ENCODE peak calls at places on chromosomes 6 and 20, in eight cellular contexts. One of them, this sample, is unnamed.

GRCh38 chr20:4167261-4168004 is 152.1 kb upstream of the RNF24 start:
- DNase-seq in left lung: no peak
- DNase-seq in EH: no peak
- DNase-seq in ELR: no peak
- DNase-seq in Calu3: peak
- DNase-seq in GM13976: no peak
- DNase-seq in effector CD4-positive, alpha-beta T cell: no peak
- DNase-seq in AG09309: no peak
- DNase-seq in this sample: no peak

GRCh38 chr6:34657037-34657306 is 39.6 kb downstream of the ILRUN start:
- DNase-seq in left lung: no peak
- DNase-seq in Calu3: no peak
- DNase-seq in EH: peak
- DNase-seq in ELR: no peak
- DNase-seq in AG09309: no peak
- DNase-seq in GM13976: no peak
- DNase-seq in effector CD4-positive, alpha-beta T cell: no peak
- DNase-seq in this sample: no peak

GRCh38 chr20:33339515-33340058 is 56.6 kb downstream of the BPIFB1 start:
- DNase-seq in ELR: no peak
- DNase-seq in GM13976: no peak
- DNase-seq in Calu3: no peak
- DNase-seq in AG09309: no peak
- DNase-seq in effector CD4-positive, alpha-beta T cell: no peak
- DNase-seq in EH: no peak
- DNase-seq in left lung: no peak
- DNase-seq in this sample: no peak

GRCh38 chr6:149963212-149963461 is 606 bp upstream of the ULBP1 start:
- DNase-seq in GM13976: peak
- DNase-seq in ELR: peak
- DNase-seq in effector CD4-positive, alpha-beta T cell: no peak
- DNase-seq in EH: peak
- DNase-seq in Calu3: peak
- DNase-seq in AG09309: no peak
- DNase-seq in left lung: no peak
- DNase-seq in this sample: no peak

GRCh38 chr20:19460386-19460785 is 247.9 kb downstream of the SLC24A3 start:
- DNase-seq in Calu3: no peak
- DNase-seq in EH: peak
- DNase-seq in GM13976: no peak
- DNase-seq in effector CD4-positive, alpha-beta T cell: no peak
- DNase-seq in ELR: peak
- DNase-seq in AG09309: peak
- DNase-seq in left lung: no peak
- DNase-seq in this sample: no peak

GRCh38 chr6:145929037-145929633 is 35.0 kb downstream of the SHPRH start:
- DNase-seq in left lung: no peak
- DNase-seq in GM13976: peak
- DNase-seq in Calu3: no peak
- DNase-seq in AG09309: peak
- DNase-seq in effector CD4-positive, alpha-beta T cell: no peak
- DNase-seq in ELR: peak
- DNase-seq in EH: peak
- DNase-seq in this sample: no peak

GRCh38 chr6:3009930-3010329 is 10.2 kb downstream of the NQO2 start:
- DNase-seq in left lung: no peak
- DNase-seq in effector CD4-positive, alpha-beta T cell: no peak
- DNase-seq in GM13976: no peak
- DNase-seq in ELR: no peak
- DNase-seq in AG09309: no peak
- DNase-seq in Calu3: no peak
- DNase-seq in EH: no peak
- DNase-seq in this sample: no peak

GRCh38 chr20:20214757-20215275 is 153.1 kb upstream of the INSM1 start:
- DNase-seq in GM13976: no peak
- DNase-seq in EH: no peak
- DNase-seq in Calu3: no peak
- DNase-seq in AG09309: no peak
- DNase-seq in effector CD4-positive, alpha-beta T cell: no peak
- DNase-seq in left lung: no peak
- DNase-seq in ELR: no peak
- DNase-seq in this sample: no peak

GRCh38 chr6:16625319-16626240 is 135.7 kb downstream of the ATXN1 start:
- DNase-seq in ELR: peak
- DNase-seq in EH: peak
- DNase-seq in AG09309: no peak
- DNase-seq in GM13976: no peak
- DNase-seq in left lung: no peak
- DNase-seq in effector CD4-positive, alpha-beta T cell: no peak
- DNase-seq in Calu3: no peak
- DNase-seq in this sample: no peak

GRCh38 chr6:67916389-67916788 is 718.7 kb upstream of the ADGRB3 start:
- DNase-seq in GM13976: no peak
- DNase-seq in effector CD4-positive, alpha-beta T cell: no peak
- DNase-seq in left lung: no peak
- DNase-seq in AG09309: peak
- DNase-seq in ELR: no peak
- DNase-seq in EH: no peak
- DNase-seq in Calu3: no peak
- DNase-seq in this sample: no peak

GRCh38 chr20:37238426-37238825 is 23.2 kb downstream of the GHRH start:
- DNase-seq in effector CD4-positive, alpha-beta T cell: no peak
- DNase-seq in ELR: no peak
- DNase-seq in GM13976: no peak
- DNase-seq in EH: no peak
- DNase-seq in AG09309: no peak
- DNase-seq in Calu3: no peak
- DNase-seq in left lung: no peak
- DNase-seq in this sample: no peak

GRCh38 chr6:116210750-116211425 is 43.0 kb downstream of the TSPYL4 start:
- DNase-seq in GM13976: no peak
- DNase-seq in ELR: peak
- DNase-seq in AG09309: peak
- DNase-seq in EH: peak
- DNase-seq in effector CD4-positive, alpha-beta T cell: no peak
- DNase-seq in Calu3: peak
- DNase-seq in left lung: peak
- DNase-seq in this sample: no peak

GRCh38 chr6:135850882-135851281 is 619 bp upstream of the PDE7B start:
- DNase-seq in Calu3: no peak
- DNase-seq in AG09309: no peak
- DNase-seq in GM13976: no peak
- DNase-seq in left lung: no peak
- DNase-seq in effector CD4-positive, alpha-beta T cell: no peak
- DNase-seq in EH: no peak
- DNase-seq in ELR: peak
- DNase-seq in this sample: no peak

GRCh38 chr6:108497883-108498282 is 62.8 kb upstream of the FOXO3 start:
- DNase-seq in Calu3: peak
- DNase-seq in GM13976: peak
- DNase-seq in EH: peak
- DNase-seq in AG09309: no peak
- DNase-seq in ELR: peak
- DNase-seq in effector CD4-positive, alpha-beta T cell: no peak
- DNase-seq in left lung: no peak
- DNase-seq in this sample: peak

GRCh38 chr6:71330501-71330900 is 41.9 kb downstream of the OGFRL1 start:
- DNase-seq in ELR: no peak
- DNase-seq in left lung: no peak
- DNase-seq in effector CD4-positive, alpha-beta T cell: no peak
- DNase-seq in Calu3: no peak
- DNase-seq in AG09309: no peak
- DNase-seq in EH: no peak
- DNase-seq in GM13976: no peak
- DNase-seq in this sample: no peak

GRCh38 chr6:1987640-1988039 is 257.8 kb downstream of the GMDS start:
- DNase-seq in EH: peak
- DNase-seq in GM13976: no peak
- DNase-seq in AG09309: peak
- DNase-seq in effector CD4-positive, alpha-beta T cell: no peak
- DNase-seq in Calu3: no peak
- DNase-seq in ELR: peak
- DNase-seq in left lung: no peak
- DNase-seq in this sample: no peak

GRCh38 chr6:48869595-48869994 is 593.5 kb downstream of the MMUT start:
- DNase-seq in GM13976: no peak
- DNase-seq in left lung: no peak
- DNase-seq in Calu3: no peak
- DNase-seq in effector CD4-positive, alpha-beta T cell: no peak
- DNase-seq in EH: no peak
- DNase-seq in AG09309: no peak
- DNase-seq in ELR: no peak
- DNase-seq in this sample: no peak

GRCh38 chr20:59580208-59580980 is 23.9 kb upstream of the PHACTR3 start:
- DNase-seq in left lung: no peak
- DNase-seq in Calu3: no peak
- DNase-seq in effector CD4-positive, alpha-beta T cell: no peak
- DNase-seq in AG09309: peak
- DNase-seq in GM13976: no peak
- DNase-seq in EH: peak
- DNase-seq in ELR: no peak
- DNase-seq in this sample: no peak

GRCh38 chr6:162684961-162685360 is 42.6 kb downstream of the PRKN start:
- DNase-seq in ELR: peak
- DNase-seq in EH: no peak
- DNase-seq in GM13976: no peak
- DNase-seq in Calu3: no peak
- DNase-seq in effector CD4-positive, alpha-beta T cell: no peak
- DNase-seq in AG09309: no peak
- DNase-seq in left lung: no peak
- DNase-seq in this sample: no peak

GRCh38 chr6:12288211-12288618 is 1.9 kb upstream of the EDN1 start:
- DNase-seq in EH: no peak
- DNase-seq in Calu3: peak
- DNase-seq in ELR: no peak
- DNase-seq in AG09309: no peak
- DNase-seq in GM13976: no peak
- DNase-seq in effector CD4-positive, alpha-beta T cell: no peak
- DNase-seq in left lung: no peak
- DNase-seq in this sample: no peak

GRCh38 chr6:137264308-137265075 is 45.3 kb upstream of the IFNGR1 start:
- DNase-seq in Calu3: no peak
- DNase-seq in left lung: no peak
- DNase-seq in GM13976: no peak
- DNase-seq in ELR: no peak
- DNase-seq in EH: peak
- DNase-seq in AG09309: no peak
- DNase-seq in effector CD4-positive, alpha-beta T cell: no peak
- DNase-seq in this sample: no peak

GRCh38 chr6:167056370-167056769 is 57.2 kb downstream of the CEP43 start:
- DNase-seq in AG09309: peak
- DNase-seq in Calu3: no peak
- DNase-seq in ELR: no peak
- DNase-seq in left lung: no peak
- DNase-seq in GM13976: peak
- DNase-seq in EH: peak
- DNase-seq in effector CD4-positive, alpha-beta T cell: peak
- DNase-seq in this sample: no peak

GRCh38 chr6:159077123-159077522 is 32.3 kb upstream of the TAGAP start:
- DNase-seq in left lung: no peak
- DNase-seq in GM13976: no peak
- DNase-seq in ELR: no peak
- DNase-seq in effector CD4-positive, alpha-beta T cell: no peak
- DNase-seq in Calu3: no peak
- DNase-seq in EH: no peak
- DNase-seq in AG09309: no peak
- DNase-seq in this sample: peak

GRCh38 chr6:84547341-84547794 is 217.0 kb downstream of the TBX18 start:
- DNase-seq in GM13976: no peak
- DNase-seq in effector CD4-positive, alpha-beta T cell: no peak
- DNase-seq in ELR: no peak
- DNase-seq in EH: peak
- DNase-seq in AG09309: no peak
- DNase-seq in Calu3: peak
- DNase-seq in left lung: no peak
- DNase-seq in this sample: no peak

This sample was measured in T-helper 2 cell.